ENCODE peak calls at places on chromosomes 3 and 15, in five cellular contexts. One of them, this sample, is unnamed.

GRCh38 chr15:62021991-62022600 is 38.2 kb downstream of the VPS13C start:
- DNase-seq in aorta: no peak
- DNase-seq in activated T-cell treated with anti-CD3 and anti-CD28 coated beads for 1 hour: no peak
- DNase-seq in stimulated activated naive B cell treated with anti-CD40 and anti-IgM and Interleukin-4, amounts not matched to agents 10 μg/mL and 1 μg/mL and 100 μg/mL, for 72 hours: no peak
- DNase-seq in GOT3: no peak
- DNase-seq in this sample: no peak

GRCh38 chr3:68984011-68984410 is 29.5 kb downstream of the EOGT start:
- DNase-seq in aorta: no peak
- DNase-seq in activated T-cell treated with anti-CD3 and anti-CD28 coated beads for 1 hour: no peak
- DNase-seq in stimulated activated naive B cell treated with anti-CD40 and anti-IgM and Interleukin-4, amounts not matched to agents 10 μg/mL and 1 μg/mL and 100 μg/mL, for 72 hours: no peak
- DNase-seq in GOT3: no peak
- DNase-seq in this sample: no peak

GRCh38 chr3:136984837-136985236 is 27.1 kb downstream of the IL20RB start:
- DNase-seq in aorta: no peak
- DNase-seq in activated T-cell treated with anti-CD3 and anti-CD28 coated beads for 1 hour: no peak
- DNase-seq in stimulated activated naive B cell treated with anti-CD40 and anti-IgM and Interleukin-4, amounts not matched to agents 10 μg/mL and 1 μg/mL and 100 μg/mL, for 72 hours: no peak
- DNase-seq in GOT3: no peak
- DNase-seq in this sample: no peak

GRCh38 chr3:133661454-133662255 is at the start of gene TOPBP1:
- DNase-seq in aorta: peak
- DNase-seq in activated T-cell treated with anti-CD3 and anti-CD28 coated beads for 1 hour: peak
- DNase-seq in stimulated activated naive B cell treated with anti-CD40 and anti-IgM and Interleukin-4, amounts not matched to agents 10 μg/mL and 1 μg/mL and 100 μg/mL, for 72 hours: peak
- DNase-seq in GOT3: peak
- DNase-seq in this sample: peak

GRCh38 chr3:142239421-142239820 is 14.0 kb upstream of the GK5 start:
- DNase-seq in aorta: no peak
- DNase-seq in activated T-cell treated with anti-CD3 and anti-CD28 coated beads for 1 hour: no peak
- DNase-seq in stimulated activated naive B cell treated with anti-CD40 and anti-IgM and Interleukin-4, amounts not matched to agents 10 μg/mL and 1 μg/mL and 100 μg/mL, for 72 hours: no peak
- DNase-seq in GOT3: no peak
- DNase-seq in this sample: no peak

GRCh38 chr15:49473031-49473430 is 50.0 kb downstream of the FGF7 start:
- DNase-seq in aorta: no peak
- DNase-seq in activated T-cell treated with anti-CD3 and anti-CD28 coated beads for 1 hour: no peak
- DNase-seq in stimulated activated naive B cell treated with anti-CD40 and anti-IgM and Interleukin-4, amounts not matched to agents 10 μg/mL and 1 μg/mL and 100 μg/mL, for 72 hours: no peak
- DNase-seq in GOT3: no peak
- DNase-seq in this sample: no peak

GRCh38 chr3:3636815-3637214 is 162.4 kb upstream of the LRRN1 start:
- DNase-seq in aorta: no peak
- DNase-seq in activated T-cell treated with anti-CD3 and anti-CD28 coated beads for 1 hour: no peak
- DNase-seq in stimulated activated naive B cell treated with anti-CD40 and anti-IgM and Interleukin-4, amounts not matched to agents 10 μg/mL and 1 μg/mL and 100 μg/mL, for 72 hours: no peak
- DNase-seq in GOT3: no peak
- DNase-seq in this sample: no peak

GRCh38 chr3:27644936-27645335 is 77.2 kb downstream of the EOMES start:
- DNase-seq in aorta: no peak
- DNase-seq in activated T-cell treated with anti-CD3 and anti-CD28 coated beads for 1 hour: no peak
- DNase-seq in stimulated activated naive B cell treated with anti-CD40 and anti-IgM and Interleukin-4, amounts not matched to agents 10 μg/mL and 1 μg/mL and 100 μg/mL, for 72 hours: no peak
- DNase-seq in GOT3: no peak
- DNase-seq in this sample: no peak

GRCh38 chr3:45515999-45516804 is 78.3 kb upstream of the LIMD1 start:
- DNase-seq in aorta: no peak
- DNase-seq in activated T-cell treated with anti-CD3 and anti-CD28 coated beads for 1 hour: no peak
- DNase-seq in stimulated activated naive B cell treated with anti-CD40 and anti-IgM and Interleukin-4, amounts not matched to agents 10 μg/mL and 1 μg/mL and 100 μg/mL, for 72 hours: no peak
- DNase-seq in GOT3: no peak
- DNase-seq in this sample: no peak

GRCh38 chr3:43389388-43390254 is 103.3 kb downstream of the SNRK start:
- DNase-seq in aorta: peak
- DNase-seq in activated T-cell treated with anti-CD3 and anti-CD28 coated beads for 1 hour: peak
- DNase-seq in stimulated activated naive B cell treated with anti-CD40 and anti-IgM and Interleukin-4, amounts not matched to agents 10 μg/mL and 1 μg/mL and 100 μg/mL, for 72 hours: peak
- DNase-seq in GOT3: no peak
- DNase-seq in this sample: peak

GRCh38 chr3:66885326-66886000 is 112.6 kb upstream of the KBTBD8 start:
- DNase-seq in aorta: no peak
- DNase-seq in activated T-cell treated with anti-CD3 and anti-CD28 coated beads for 1 hour: no peak
- DNase-seq in stimulated activated naive B cell treated with anti-CD40 and anti-IgM and Interleukin-4, amounts not matched to agents 10 μg/mL and 1 μg/mL and 100 μg/mL, for 72 hours: no peak
- DNase-seq in GOT3: no peak
- DNase-seq in this sample: no peak

GRCh38 chr15:73931441-73931840 is 5.2 kb downstream of the LOXL1 start:
- DNase-seq in aorta: peak
- DNase-seq in activated T-cell treated with anti-CD3 and anti-CD28 coated beads for 1 hour: no peak
- DNase-seq in stimulated activated naive B cell treated with anti-CD40 and anti-IgM and Interleukin-4, amounts not matched to agents 10 μg/mL and 1 μg/mL and 100 μg/mL, for 72 hours: no peak
- DNase-seq in GOT3: no peak
- DNase-seq in this sample: no peak

GRCh38 chr3:10417849-10418248 is 87.5 kb downstream of the ATP2B2 start:
- DNase-seq in aorta: no peak
- DNase-seq in activated T-cell treated with anti-CD3 and anti-CD28 coated beads for 1 hour: no peak
- DNase-seq in stimulated activated naive B cell treated with anti-CD40 and anti-IgM and Interleukin-4, amounts not matched to agents 10 μg/mL and 1 μg/mL and 100 μg/mL, for 72 hours: no peak
- DNase-seq in GOT3: no peak
- DNase-seq in this sample: no peak

GRCh38 chr15:25693321-25694237 is 169.5 kb downstream of the ATP10A start:
- DNase-seq in aorta: peak
- DNase-seq in activated T-cell treated with anti-CD3 and anti-CD28 coated beads for 1 hour: peak
- DNase-seq in stimulated activated naive B cell treated with anti-CD40 and anti-IgM and Interleukin-4, amounts not matched to agents 10 μg/mL and 1 μg/mL and 100 μg/mL, for 72 hours: peak
- DNase-seq in GOT3: no peak
- DNase-seq in this sample: no peak

GRCh38 chr15:76116138-76116885 is 56.5 kb downstream of the TMEM266 start:
- DNase-seq in aorta: no peak
- DNase-seq in activated T-cell treated with anti-CD3 and anti-CD28 coated beads for 1 hour: no peak
- DNase-seq in stimulated activated naive B cell treated with anti-CD40 and anti-IgM and Interleukin-4, amounts not matched to agents 10 μg/mL and 1 μg/mL and 100 μg/mL, for 72 hours: no peak
- DNase-seq in GOT3: no peak
- DNase-seq in this sample: no peak

GRCh38 chr3:30303770-30304169 is 302.6 kb upstream of the TGFBR2 start:
- DNase-seq in aorta: no peak
- DNase-seq in activated T-cell treated with anti-CD3 and anti-CD28 coated beads for 1 hour: no peak
- DNase-seq in stimulated activated naive B cell treated with anti-CD40 and anti-IgM and Interleukin-4, amounts not matched to agents 10 μg/mL and 1 μg/mL and 100 μg/mL, for 72 hours: no peak
- DNase-seq in GOT3: no peak
- DNase-seq in this sample: no peak

GRCh38 chr3:151859125-151859741 is 14.2 kb upstream of the SUCNR1 start:
- DNase-seq in aorta: no peak
- DNase-seq in activated T-cell treated with anti-CD3 and anti-CD28 coated beads for 1 hour: no peak
- DNase-seq in stimulated activated naive B cell treated with anti-CD40 and anti-IgM and Interleukin-4, amounts not matched to agents 10 μg/mL and 1 μg/mL and 100 μg/mL, for 72 hours: no peak
- DNase-seq in GOT3: no peak
- DNase-seq in this sample: no peak

GRCh38 chr15:86362556-86362955 is 282.9 kb downstream of the AGBL1 start:
- DNase-seq in aorta: no peak
- DNase-seq in activated T-cell treated with anti-CD3 and anti-CD28 coated beads for 1 hour: no peak
- DNase-seq in stimulated activated naive B cell treated with anti-CD40 and anti-IgM and Interleukin-4, amounts not matched to agents 10 μg/mL and 1 μg/mL and 100 μg/mL, for 72 hours: no peak
- DNase-seq in GOT3: no peak
- DNase-seq in this sample: peak

GRCh38 chr3:49279376-49279775 is 2.3 kb upstream of the C3orf62 start:
- DNase-seq in aorta: no peak
- DNase-seq in activated T-cell treated with anti-CD3 and anti-CD28 coated beads for 1 hour: no peak
- DNase-seq in stimulated activated naive B cell treated with anti-CD40 and anti-IgM and Interleukin-4, amounts not matched to agents 10 μg/mL and 1 μg/mL and 100 μg/mL, for 72 hours: no peak
- DNase-seq in GOT3: no peak
- DNase-seq in this sample: no peak